ENCODE peak calls at places on chromosomes 12 and 14, in ten cellular contexts. U is LoVo; S is aorta; T is activated T-cell treated with anti-CD3 and anti-CD28 coated beads, Interleukin-2, amount 50 U/mL, for 72 hours; Y is MM.1S; G is T47D; E is SJCRH30; H is anterior cingulate cortex; Z is activated naive CD4-positive, alpha-beta T cell treated with anti-CD3 and anti-CD28 coated beads, Interleukin-2, amount 50 U/mL, for 16 hours; Q is ascending aorta. M is an unnamed sample.

GRCh38 chr14:76917158-76917596 is 91.0 kb downstream of the LRRC74A start:
- DNase-seq in H (no peak), T (no peak), E (peak), G (no peak), Q (no peak), U (peak), S (no peak), Z (no peak), Y (no peak), M (peak)

GRCh38 chr12:122064780-122065588 is 13.6 kb upstream of the MLXIP start:
- DNase-seq in U (peak), Q (no peak), S (no peak), Z (no peak), Y (no peak), H (no peak), G (no peak), E (peak), T (no peak), M (peak)

GRCh38 chr12:84698576-84699333 is 213.8 kb downstream of the SLC6A15 start:
- DNase-seq in Y (no peak), T (no peak), H (no peak), U (no peak), E (no peak), G (no peak), S (no peak), Q (no peak), Z (no peak), M (no peak)

GRCh38 chr12:105235747-105236476 is at the start of gene APPL2:
- DNase-seq in Z (peak), E (peak), Q (peak), G (peak), S (peak), H (peak), T (peak), Y (peak), U (peak), M (peak)

GRCh38 chr14:72883963-72884362 is 9.9 kb downstream of the DPF3 start:
- DNase-seq in E (no peak), Q (no peak), U (no peak), S (no peak), Z (no peak), T (peak), G (no peak), Y (no peak), H (no peak), M (no peak)

GRCh38 chr14:52987514-52987913 is 36.7 kb upstream of the FERMT2 start:
- DNase-seq in U (no peak), Y (no peak), Z (no peak), Q (no peak), E (no peak), S (no peak), H (no peak), T (no peak), G (no peak), M (no peak)

GRCh38 chr12:1634590-1635191 is 5.7 kb downstream of the WNT5B start:
- DNase-seq in Y (no peak), G (peak), Z (peak), S (peak), T (peak), Q (peak), E (peak), H (no peak), U (peak), M (peak)

GRCh38 chr12:89470741-89471504 is 53.7 kb downstream of the GALNT4 start:
- DNase-seq in Z (no peak), Y (peak), U (peak), T (no peak), E (no peak), G (no peak), S (no peak), H (no peak), Q (no peak), M (peak)

GRCh38 chr14:31505411-31505810 is 17.6 kb upstream of the GPR33 start:
- DNase-seq in Z (no peak), Q (no peak), H (no peak), G (peak), Y (no peak), U (no peak), S (no peak), T (no peak), E (no peak), M (no peak)

GRCh38 chr14:20400965-20401593 is 12.2 kb downstream of the TEP1 start:
- DNase-seq in Y (peak), E (no peak), Q (no peak), H (no peak), U (peak), T (peak), Z (peak), G (no peak), S (no peak), M (peak)

GRCh38 chr12:26845984-26846383 is 13.0 kb upstream of the ITPR2 start:
- DNase-seq in T (no peak), S (no peak), Z (no peak), H (no peak), U (no peak), G (no peak), Q (no peak), Y (no peak), E (no peak), M (no peak)

GRCh38 chr14:68822132-68822651 is 29.3 kb upstream of the ZFP36L1 start:
- DNase-seq in Y (no peak), T (peak), U (no peak), E (no peak), S (no peak), G (no peak), H (no peak), Q (no peak), Z (no peak), M (no peak)

GRCh38 chr12:15689751-15690191 is 99.4 kb downstream of the EPS8 start:
- DNase-seq in S (no peak), U (peak), E (no peak), Q (no peak), Z (no peak), G (no peak), Y (no peak), H (no peak), T (no peak), M (peak)

GRCh38 chr12:129544716-129545115 is 359.1 kb downstream of the TMEM132D start:
- DNase-seq in Z (no peak), E (no peak), S (no peak), Q (no peak), T (no peak), Y (no peak), U (no peak), G (no peak), H (no peak), M (no peak)

GRCh38 chr14:71166434-71166833 is 259.2 kb downstream of the PCNX1 start:
- DNase-seq in Z (no peak), G (peak), U (peak), Y (no peak), S (no peak), E (peak), H (no peak), Q (no peak), T (no peak), M (peak)